ENCODE peak calls at places on chromosomes 16 and 17, in seven cellular contexts. Q is IMR-90, N is H1, O is neuronal stem cell, H is H9, V is trophoblast cell, T is mesenchymal stem cell. G is an unnamed sample.

GRCh38 chr16:72428611-72429376 is 256.8 kb upstream of the PMFBP1 start:
- DNase-seq in O (no peak), T (no peak), V (no peak), N (no peak), Q (no peak), H (no peak), G (no peak)

GRCh38 chr17:82237746-82238561 is 9.1 kb downstream of the SLC16A3 start:
- DNase-seq in H (no peak), V (no peak), Q (no peak), T (no peak), N (no peak), O (no peak), G (no peak)

GRCh38 chr16:84633622-84634021 is 14.7 kb upstream of the KLHL36 start:
- DNase-seq in N (no peak), T (peak), Q (no peak), H (no peak), O (no peak), V (no peak), G (no peak)

GRCh38 chr16:86653289-86654006 is 75.1 kb downstream of the FOXL1 start:
- DNase-seq in H (no peak), T (peak), O (no peak), Q (peak), V (no peak), N (no peak), G (no peak)

GRCh38 chr17:9648521-9649110 is 3.3 kb downstream of the USP43 start:
- DNase-seq in T (peak), V (peak), N (no peak), H (peak), O (no peak), Q (no peak), G (peak)

GRCh38 chr17:65173284-65173793 is 36.2 kb downstream of the RGS9 start:
- DNase-seq in V (no peak), T (peak), Q (peak), O (no peak), H (peak), N (peak), G (peak)

GRCh38 chr17:34314279-34314678 is 5.0 kb upstream of the CCL8 start:
- DNase-seq in T (no peak), N (no peak), V (no peak), H (no peak), O (no peak), Q (peak), G (no peak)

GRCh38 chr16:74522160-74522559 is 84.8 kb downstream of the GLG1 start:
- DNase-seq in T (no peak), Q (peak), V (no peak), H (no peak), O (no peak), N (no peak), G (no peak)

GRCh38 chr17:65022751-65023421 is 33.7 kb downstream of the GNA13 start:
- DNase-seq in H (no peak), T (peak), N (no peak), V (no peak), Q (peak), O (no peak), G (no peak)

GRCh38 chr16:88400186-88400585 is 17.4 kb downstream of the ZNF469 start:
- DNase-seq in T (no peak), N (no peak), V (no peak), H (no peak), Q (no peak), O (no peak), G (no peak)

GRCh38 chr17:40533896-40534295 is 31.4 kb downstream of the CCR7 start:
- DNase-seq in Q (no peak), T (no peak), N (no peak), H (no peak), V (no peak), O (no peak), G (no peak)

GRCh38 chr17:82120148-82120547 is 22.1 kb upstream of the FASN start:
- DNase-seq in Q (peak), O (no peak), H (no peak), T (peak), V (no peak), N (no peak), G (no peak)

GRCh38 chr16:66742409-66742808 is 9.0 kb downstream of the DYNC1LI2 start:
- DNase-seq in V (no peak), H (no peak), O (no peak), T (no peak), Q (no peak), N (no peak), G (no peak)

GRCh38 chr16:85330694-85331188 is 218.5 kb upstream of the CIBAR2 start:
- DNase-seq in H (peak), Q (peak), V (peak), O (peak), N (no peak), T (peak), G (peak)

GRCh38 chr17:49456172-49456965 is 38.7 kb upstream of the NGFR start:
- DNase-seq in T (peak), N (no peak), V (no peak), H (no peak), O (no peak), Q (peak), G (no peak)

GRCh38 chr16:77850637-77851330 is 62.4 kb downstream of the VAT1L start:
- DNase-seq in T (no peak), O (no peak), V (no peak), H (no peak), N (no peak), Q (peak), G (no peak)

GRCh38 chr16:86026136-86026905 is 127.4 kb downstream of the IRF8 start:
- DNase-seq in O (no peak), T (no peak), V (no peak), Q (no peak), H (no peak), N (no peak), G (no peak)

GRCh38 chr16:84446086-84446485 is 58.4 kb downstream of the MEAK7 start:
- DNase-seq in T (no peak), V (no peak), Q (peak), N (no peak), O (no peak), H (no peak), G (peak)

GRCh38 chr17:27751166-27751565 is 49.2 kb downstream of the NOS2 start:
- DNase-seq in Q (no peak), T (no peak), H (peak), V (no peak), O (no peak), N (peak), G (no peak)
- H3K4ac ChIP-seq in Q (no peak), T (no peak), H (no peak), V (no peak), O (no peak), N (no peak), G (no peak)

GRCh38 chr17:74744714-74745547 is 3.5 kb upstream of the NHERF1 start:
- DNase-seq in O (peak), T (peak), V (peak), Q (peak), H (peak), N (peak), G (peak)

GRCh38 chr17:74746922-74747321 is 1.5 kb upstream of the NHERF1 start:
- DNase-seq in T (peak), N (no peak), Q (no peak), V (peak), O (no peak), H (no peak), G (peak)

GRCh38 chr17:74744349-74744713 is 4.1 kb upstream of the NHERF1 start:
- DNase-seq in O (no peak), T (no peak), Q (no peak), N (no peak), H (no peak), V (no peak), G (no peak)

GRCh38 chr17:74746376-74746775 is 2.1 kb upstream of the NHERF1 start:
- DNase-seq in N (no peak), T (peak), O (no peak), Q (no peak), V (no peak), H (peak), G (peak)

GRCh38 chr17:74745548-74746177 is 2.8 kb upstream of the NHERF1 start:
- DNase-seq in Q (no peak), N (no peak), V (no peak), H (peak), O (no peak), T (no peak), G (peak)
- H3K4me2 ChIP-seq in Q (no peak), N (peak), V (no peak), H (peak), O (no peak), T (no peak), G (peak)

GRCh38 chr17:42309142-42309541 is 20.8 kb downstream of the STAT5A start:
- DNase-seq in Q (no peak), T (no peak), H (no peak), O (no peak), V (no peak), N (no peak), G (no peak)
- H3K4ac ChIP-seq in Q (no peak), T (no peak), H (no peak), O (no peak), V (no peak), N (no peak), G (no peak)

GRCh38 chr17:2689411-2690164 is 22.0 kb downstream of the CLUH start:
- DNase-seq in T (no peak), Q (no peak), O (no peak), H (peak), V (no peak), N (peak), G (no peak)
- H3K4me2 ChIP-seq in T (no peak), Q (no peak), O (no peak), H (no peak), V (no peak), N (no peak), G (no peak)

GRCh38 chr16:81558444-81559175 is 114.0 kb downstream of the CMIP start:
- DNase-seq in N (no peak), T (no peak), Q (no peak), O (no peak), V (no peak), H (no peak), G (peak)
- H3K4ac ChIP-seq in N (no peak), T (no peak), Q (no peak), O (no peak), V (peak), H (no peak), G (no peak)